ENCODE peak calls at places on chromosomes 5 and 9, in five cellular contexts. One of them, this sample, is unnamed.

GRCh38 chr5:14366763-14367162 is 214.8 kb upstream of the OTULINL start:
- DNase-seq in vagina: no peak
- DNase-seq in spleen: no peak
- DNase-seq in sigmoid colon: no peak
- DNase-seq in GM12891: no peak
- DNase-seq in this sample: no peak

GRCh38 chr5:154757647-154758406 is 2.6 kb downstream of the LARP1 start:
- DNase-seq in vagina: no peak
- DNase-seq in spleen: no peak
- DNase-seq in sigmoid colon: no peak
- DNase-seq in GM12891: no peak
- DNase-seq in this sample: no peak

GRCh38 chr5:92912280-92912679 is 668.7 kb downstream of the NR2F1-AS1 start:
- DNase-seq in vagina: no peak
- DNase-seq in spleen: no peak
- DNase-seq in sigmoid colon: no peak
- DNase-seq in GM12891: no peak
- DNase-seq in this sample: no peak

GRCh38 chr5:72817639-72818266 is 1.3 kb downstream of the TNPO1 start:
- DNase-seq in vagina: no peak
- DNase-seq in spleen: no peak
- DNase-seq in sigmoid colon: no peak
- DNase-seq in GM12891: no peak
- DNase-seq in this sample: no peak

GRCh38 chr9:2345013-2345412 is 276.6 kb upstream of the VLDLR start:
- DNase-seq in vagina: no peak
- DNase-seq in spleen: no peak
- DNase-seq in sigmoid colon: no peak
- DNase-seq in GM12891: no peak
- DNase-seq in this sample: no peak

GRCh38 chr5:95426227-95426626 is 35.1 kb downstream of the FAM81B start:
- DNase-seq in vagina: no peak
- DNase-seq in spleen: no peak
- DNase-seq in sigmoid colon: no peak
- DNase-seq in GM12891: no peak
- DNase-seq in this sample: no peak

GRCh38 chr5:17379188-17379951 is 118.7 kb upstream of the TAF11L2 start:
- DNase-seq in vagina: no peak
- DNase-seq in spleen: no peak
- DNase-seq in sigmoid colon: no peak
- DNase-seq in GM12891: no peak
- DNase-seq in this sample: no peak

GRCh38 chr9:33167949-33168535 is 906 bp upstream of the B4GALT1 start:
- DNase-seq in vagina: peak; percentile 92
- DNase-seq in spleen: no peak
- DNase-seq in sigmoid colon: peak; percentile 80
- DNase-seq in GM12891: no peak
- DNase-seq in this sample: no peak

GRCh38 chr9:3398232-3398648 is 127.6 kb downstream of the RFX3 start:
- DNase-seq in vagina: no peak
- DNase-seq in spleen: no peak
- DNase-seq in sigmoid colon: no peak
- DNase-seq in GM12891: no peak
- DNase-seq in this sample: no peak

GRCh38 chr5:173056783-173057061 is 570 bp downstream of the CREBRF start:
- DNase-seq in vagina: no peak
- DNase-seq in spleen: no peak
- DNase-seq in sigmoid colon: no peak
- DNase-seq in GM12891: peak; percentile 60
- DNase-seq in this sample: no peak

GRCh38 chr5:14741721-14742426 is 77.4 kb downstream of the OTULIN start:
- DNase-seq in vagina: no peak
- DNase-seq in spleen: no peak
- DNase-seq in sigmoid colon: no peak
- DNase-seq in GM12891: no peak
- DNase-seq in this sample: no peak

DNA sequence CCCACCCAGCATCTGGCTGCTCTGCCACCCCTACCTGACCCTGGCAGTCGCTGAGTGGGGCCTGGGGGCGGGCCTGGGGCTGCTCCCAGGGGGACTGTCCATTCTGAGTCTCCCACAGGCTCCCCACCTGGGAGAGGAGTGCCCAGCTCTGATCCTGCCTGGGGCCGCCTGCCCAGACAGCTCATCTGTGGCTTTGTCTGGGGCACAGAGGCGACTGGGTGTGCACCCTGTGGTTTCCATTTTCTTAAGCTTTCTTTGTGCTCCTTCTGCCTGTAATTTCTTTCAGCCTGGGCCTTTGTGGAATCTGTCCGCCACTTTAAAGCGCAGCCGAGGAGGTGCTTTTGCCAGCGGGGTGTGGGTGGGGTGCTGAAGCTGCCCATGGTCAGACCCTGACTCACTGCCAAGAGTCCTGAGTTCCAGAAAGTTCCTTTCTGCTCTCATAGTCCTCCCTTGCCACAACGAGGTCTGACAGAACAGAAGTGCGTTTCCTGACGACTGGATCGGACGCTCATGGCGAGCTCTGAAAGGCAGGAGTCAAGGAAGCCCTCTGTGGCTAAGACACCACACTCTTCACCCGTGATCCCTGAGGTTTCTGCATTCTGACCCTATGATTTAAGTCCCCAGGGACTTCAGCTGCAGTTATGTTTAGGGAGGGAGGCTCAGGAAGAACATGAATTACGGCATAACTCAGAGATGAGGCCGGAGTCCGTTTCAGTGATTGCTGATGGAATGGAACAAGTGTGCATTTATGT is 225.0 kb downstream of the FANCC start:
- DNase-seq in vagina: no peak
- DNase-seq in spleen: no peak
- DNase-seq in sigmoid colon: peak; percentile 72
- DNase-seq in GM12891: no peak
- DNase-seq in this sample: no peak
- TF ChIP-seq POLR2AphosphoS5 in vagina: no peak
- TF ChIP-seq POLR2AphosphoS5 in spleen: peak; percentile 27
- TF ChIP-seq POLR2AphosphoS5 in sigmoid colon: no peak
- TF ChIP-seq POLR2AphosphoS5 in GM12891: no peak
- TF ChIP-seq POLR2AphosphoS5 in this sample: peak; percentile 33

DNA sequence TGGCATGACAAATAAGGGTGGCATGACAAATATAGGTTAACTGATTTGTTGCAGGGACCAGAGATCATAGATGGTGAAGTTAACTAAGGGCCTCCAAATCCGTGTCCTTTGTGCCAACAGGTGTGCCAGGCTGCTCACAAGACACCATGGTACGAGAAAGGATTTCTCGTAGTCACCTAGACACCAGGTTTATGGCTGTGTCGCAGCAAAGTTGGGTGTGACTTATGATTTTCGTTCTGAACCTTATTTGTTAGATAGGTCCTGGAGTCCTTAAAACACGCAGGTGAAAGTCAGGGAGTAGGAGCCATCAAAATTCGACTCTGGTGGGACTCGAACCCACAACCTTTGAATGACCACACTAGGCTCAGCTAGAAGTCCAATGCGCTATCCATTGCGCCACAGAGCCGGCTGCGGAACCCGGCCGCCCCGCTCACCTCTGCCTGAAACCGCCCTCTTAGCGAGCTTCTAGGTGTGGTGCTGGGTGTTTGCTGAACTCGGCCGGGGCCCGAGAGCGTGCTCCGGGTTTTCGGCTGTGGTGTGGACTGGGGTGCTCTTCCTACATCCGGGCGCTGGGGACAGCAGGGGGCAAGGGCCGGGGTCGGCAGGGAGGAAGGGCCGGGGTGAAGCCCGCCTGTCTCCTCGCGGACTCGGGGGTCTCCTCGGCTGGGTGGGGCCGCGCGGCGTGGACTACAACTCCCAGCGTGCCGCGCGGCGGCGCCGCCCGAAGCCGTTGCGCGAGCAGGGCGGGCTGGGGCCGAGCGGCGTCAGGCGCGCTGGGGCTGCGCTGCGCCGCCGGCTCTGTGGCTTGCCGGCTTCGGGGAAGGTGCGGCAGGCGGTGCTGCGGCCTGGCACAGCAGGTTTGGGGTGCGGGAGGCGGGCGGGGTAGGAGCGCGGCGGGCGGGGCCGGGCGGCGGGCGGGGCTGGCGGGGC is at the start of gene SLC27A4:
- DNase-seq in vagina: no peak
- DNase-seq in spleen: peak; percentile 95
- DNase-seq in sigmoid colon: peak; percentile 80
- DNase-seq in GM12891: peak; percentile 95
- DNase-seq in this sample: peak; percentile 87
- TF ChIP-seq POLR2A in vagina: no peak
- TF ChIP-seq POLR2A in spleen: no peak
- TF ChIP-seq POLR2A in sigmoid colon: no peak
- TF ChIP-seq POLR2A in GM12891: no peak
- TF ChIP-seq POLR2A in this sample: no peak

GRCh38 chr5:10201223-10201868 is 48.3 kb downstream of the ATPSCKMT start:
- DNase-seq in vagina: no peak
- DNase-seq in spleen: no peak
- DNase-seq in sigmoid colon: no peak
- DNase-seq in GM12891: no peak
- DNase-seq in this sample: no peak
- TF ChIP-seq POLR2AphosphoS5 in vagina: no peak
- TF ChIP-seq POLR2AphosphoS5 in spleen: no peak
- TF ChIP-seq POLR2AphosphoS5 in sigmoid colon: no peak
- TF ChIP-seq POLR2AphosphoS5 in GM12891: no peak
- TF ChIP-seq POLR2AphosphoS5 in this sample: no peak

GRCh38 chr5:109246395-109246794 is 163.4 kb downstream of the PJA2 start:
- DNase-seq in vagina: no peak
- DNase-seq in spleen: no peak
- DNase-seq in sigmoid colon: no peak
- DNase-seq in GM12891: no peak
- DNase-seq in this sample: no peak

GRCh38 chr5:109249126-109249525 is 160.6 kb downstream of the PJA2 start:
- DNase-seq in vagina: no peak
- DNase-seq in spleen: no peak
- DNase-seq in sigmoid colon: no peak
- DNase-seq in GM12891: no peak
- DNase-seq in this sample: no peak

GRCh38 chr5:109247943-109248342 is 161.8 kb downstream of the PJA2 start:
- DNase-seq in vagina: no peak
- DNase-seq in spleen: no peak
- DNase-seq in sigmoid colon: no peak
- DNase-seq in GM12891: no peak
- DNase-seq in this sample: no peak

GRCh38 chr5:109250080-109250479 is 159.7 kb downstream of the PJA2 start:
- DNase-seq in vagina: no peak
- DNase-seq in spleen: no peak
- DNase-seq in sigmoid colon: no peak
- DNase-seq in GM12891: no peak
- DNase-seq in this sample: no peak

DNA sequence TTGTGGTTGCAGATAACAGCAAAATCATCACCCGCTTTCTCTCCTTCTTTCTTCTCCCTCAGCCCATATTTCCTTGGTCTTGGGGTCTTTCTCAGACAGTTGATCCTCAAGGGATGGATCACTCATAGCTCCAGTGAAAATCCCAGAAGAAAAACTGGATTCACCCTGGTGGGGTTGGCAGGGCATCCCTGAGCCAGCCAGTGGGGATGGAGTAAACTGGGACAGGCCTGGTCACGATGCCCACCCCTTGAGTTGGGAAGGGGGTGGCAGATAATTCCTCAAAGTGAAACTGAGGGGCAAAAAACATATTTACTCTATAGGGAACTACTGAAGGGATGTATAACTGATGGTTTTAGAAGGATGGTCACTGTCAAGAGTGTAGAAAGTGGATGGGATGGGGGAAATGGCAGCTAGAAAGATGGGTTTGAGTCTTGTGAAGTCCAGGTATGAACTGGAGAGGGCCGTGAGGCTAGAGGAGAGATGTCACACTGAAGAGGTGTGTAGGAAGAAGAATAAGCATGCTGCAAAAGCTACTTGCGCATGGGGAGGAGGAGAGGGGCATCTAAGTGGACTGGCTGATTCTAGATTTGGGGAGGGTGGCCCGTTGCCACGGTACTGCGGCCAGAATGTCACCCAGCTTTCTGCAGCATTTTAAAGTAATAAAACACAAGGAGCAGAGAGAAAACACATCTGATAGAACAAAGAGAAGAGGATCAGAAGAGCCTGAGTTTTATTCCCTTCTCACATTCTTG is 162.8 kb downstream of the PJA2 start:
- DNase-seq in vagina: peak; percentile 25
- DNase-seq in spleen: no peak
- DNase-seq in sigmoid colon: no peak
- DNase-seq in GM12891: no peak
- DNase-seq in this sample: no peak
- TF ChIP-seq POLR2A in vagina: no peak
- TF ChIP-seq POLR2A in spleen: no peak
- TF ChIP-seq POLR2A in sigmoid colon: no peak
- TF ChIP-seq POLR2A in GM12891: no peak
- TF ChIP-seq POLR2A in this sample: no peak

DNA sequence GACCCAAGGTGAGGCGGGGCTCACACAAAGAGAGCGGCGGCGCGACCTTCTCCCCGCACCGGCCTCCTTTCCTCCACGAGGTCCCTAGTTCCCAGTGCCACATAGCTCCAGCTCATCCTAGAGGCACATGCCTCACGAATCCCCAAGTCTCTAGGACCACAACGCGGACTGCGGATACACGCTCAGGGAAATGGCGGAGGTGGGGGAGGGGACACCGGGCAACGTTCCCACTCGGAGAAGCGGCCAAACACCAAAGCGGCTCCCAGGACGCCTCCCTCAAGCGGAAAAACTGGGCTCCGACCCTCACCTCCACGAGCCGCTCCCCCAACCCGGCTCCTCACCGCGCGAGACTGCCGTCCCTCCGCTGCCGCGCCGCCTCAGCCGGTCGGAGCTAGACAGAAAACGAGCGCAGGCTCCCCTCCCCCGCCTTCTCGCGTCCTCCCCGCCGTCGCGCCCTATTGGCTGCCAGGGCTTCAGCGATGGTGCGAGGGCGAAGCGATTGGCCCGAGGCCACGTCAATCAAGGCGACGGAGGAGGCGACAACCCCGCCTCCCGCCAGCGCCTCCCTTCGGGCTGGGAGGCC is at the start of gene HNRNPK:
- DNase-seq in vagina: no peak
- DNase-seq in spleen: peak; percentile 98
- DNase-seq in sigmoid colon: peak; percentile 100
- DNase-seq in GM12891: peak; percentile 94
- DNase-seq in this sample: peak; percentile 100
- TF ChIP-seq POLR2AphosphoS5 in vagina: no peak
- TF ChIP-seq POLR2AphosphoS5 in spleen: no peak
- TF ChIP-seq POLR2AphosphoS5 in sigmoid colon: no peak
- TF ChIP-seq POLR2AphosphoS5 in GM12891: peak; percentile 85
- TF ChIP-seq POLR2AphosphoS5 in this sample: peak; percentile 29

This sample was measured in stomach.